ENCODE peak calls at places on chromosomes 11 and 22, in nine cellular contexts. Y is PC-9, A is Peyer's patch, J is gastrocnemius medialis, E is hepatocyte, Z is heart right ventricle, G is fibroblast of pulmonary artery, O is stomach, X is AG10803. Q is an unnamed sample.

GRCh38 chr11:129787518-129787917 is 28.1 kb upstream of the TMEM45B start:
- DNase-seq in Y (peak), Z (no peak), J (no peak), O (no peak), G (no peak), X (no peak), E (no peak), A (no peak), Q (no peak)

GRCh38 chr11:44752727-44753126 is 26.0 kb downstream of the TSPAN18 start:
- DNase-seq in E (no peak), Y (no peak), G (no peak), Z (no peak), A (no peak), O (no peak), X (peak), J (no peak), Q (no peak)

GRCh38 chr22:39724390-39724789 is 153.8 kb downstream of the CACNA1I start:
- DNase-seq in J (no peak), Y (no peak), G (no peak), E (no peak), A (no peak), O (no peak), X (no peak), Z (no peak), Q (no peak)

GRCh38 chr11:7612661-7613393 is 60.5 kb downstream of the CYB5R2 start:
- DNase-seq in Y (peak), E (peak), X (no peak), G (peak), J (no peak), O (peak), Z (no peak), A (no peak), Q (no peak)

GRCh38 chr11:8327761-8328192 is 64.1 kb upstream of the LMO1 start:
- DNase-seq in E (no peak), J (no peak), A (peak), Y (no peak), X (no peak), Z (no peak), G (no peak), O (no peak), Q (no peak)

GRCh38 chr11:75592699-75593098 is 30.6 kb downstream of the SERPINH1 start:
- DNase-seq in E (no peak), O (no peak), Z (no peak), X (no peak), G (no peak), A (no peak), J (no peak), Y (no peak), Q (no peak)

GRCh38 chr11:1078191-1078601 is 3.5 kb downstream of the MUC2 start:
- DNase-seq in O (no peak), J (no peak), G (no peak), X (no peak), E (no peak), Y (no peak), A (peak), Z (no peak), Q (no peak)

GRCh38 chr11:19800714-19801519 is 88.3 kb downstream of the NAV2 start:
- DNase-seq in E (no peak), A (no peak), Y (peak), O (no peak), G (no peak), J (no peak), Z (no peak), X (peak), Q (no peak)

GRCh38 chr11:69200331-69201047 is 44.8 kb downstream of the SMIM38 start:
- DNase-seq in G (no peak), O (no peak), A (no peak), Y (no peak), E (no peak), Z (peak), J (no peak), X (no peak), Q (no peak)

GRCh38 chr11:128594246-128594645 is 6.9 kb upstream of the ETS1 start:
- DNase-seq in Z (no peak), J (no peak), X (peak), A (no peak), Y (no peak), E (no peak), G (no peak), O (no peak), Q (no peak)

GRCh38 chr11:93100211-93100610 is 97.6 kb downstream of the SLC36A4 start:
- DNase-seq in Z (no peak), A (no peak), Y (no peak), J (no peak), G (no peak), E (no peak), O (no peak), X (peak), Q (no peak)

GRCh38 chr22:50399751-50400331 is 56.7 kb downstream of the PPP6R2 start:
- DNase-seq in Y (no peak), J (peak), Z (peak), A (peak), X (peak), O (peak), E (peak), G (peak), Q (no peak)

GRCh38 chr11:128472128-128473110 is 114.9 kb downstream of the ETS1 start:
- DNase-seq in X (no peak), Y (no peak), J (no peak), G (peak), E (no peak), Z (no peak), A (no peak), O (no peak), Q (no peak)

GRCh38 chr22:39212721-39213376 is 31.9 kb downstream of the PDGFB start:
- DNase-seq in Y (peak), E (no peak), Z (no peak), G (peak), O (no peak), A (peak), X (no peak), J (no peak), Q (no peak)

GRCh38 chr11:19931141-19931767 is 218.6 kb downstream of the NAV2 start:
- DNase-seq in A (no peak), E (peak), X (peak), G (peak), J (no peak), Z (no peak), O (no peak), Y (no peak), Q (no peak)

GRCh38 chr11:59212222-59212621 is 505 bp downstream of the MPEG1 start:
- DNase-seq in A (no peak), O (no peak), J (no peak), Y (no peak), X (no peak), Z (no peak), E (no peak), G (no peak), Q (no peak)

GRCh38 chr22:37476389-37477329 is 9.5 kb downstream of the MFNG start:
- DNase-seq in O (no peak), Y (no peak), G (no peak), Z (no peak), E (no peak), X (no peak), J (no peak), A (no peak), Q (no peak)

GRCh38 chr11:99020324-99021225 is at the start of gene CNTN5:
- DNase-seq in E (peak), J (peak), O (no peak), Z (peak), Y (no peak), A (peak), X (no peak), G (peak), Q (no peak)

GRCh38 chr11:27977031-27977430 is 130.9 kb downstream of the KIF18A start:
- DNase-seq in O (no peak), A (no peak), J (no peak), G (no peak), Y (no peak), E (no peak), Z (no peak), X (peak), Q (no peak)

DNA sequence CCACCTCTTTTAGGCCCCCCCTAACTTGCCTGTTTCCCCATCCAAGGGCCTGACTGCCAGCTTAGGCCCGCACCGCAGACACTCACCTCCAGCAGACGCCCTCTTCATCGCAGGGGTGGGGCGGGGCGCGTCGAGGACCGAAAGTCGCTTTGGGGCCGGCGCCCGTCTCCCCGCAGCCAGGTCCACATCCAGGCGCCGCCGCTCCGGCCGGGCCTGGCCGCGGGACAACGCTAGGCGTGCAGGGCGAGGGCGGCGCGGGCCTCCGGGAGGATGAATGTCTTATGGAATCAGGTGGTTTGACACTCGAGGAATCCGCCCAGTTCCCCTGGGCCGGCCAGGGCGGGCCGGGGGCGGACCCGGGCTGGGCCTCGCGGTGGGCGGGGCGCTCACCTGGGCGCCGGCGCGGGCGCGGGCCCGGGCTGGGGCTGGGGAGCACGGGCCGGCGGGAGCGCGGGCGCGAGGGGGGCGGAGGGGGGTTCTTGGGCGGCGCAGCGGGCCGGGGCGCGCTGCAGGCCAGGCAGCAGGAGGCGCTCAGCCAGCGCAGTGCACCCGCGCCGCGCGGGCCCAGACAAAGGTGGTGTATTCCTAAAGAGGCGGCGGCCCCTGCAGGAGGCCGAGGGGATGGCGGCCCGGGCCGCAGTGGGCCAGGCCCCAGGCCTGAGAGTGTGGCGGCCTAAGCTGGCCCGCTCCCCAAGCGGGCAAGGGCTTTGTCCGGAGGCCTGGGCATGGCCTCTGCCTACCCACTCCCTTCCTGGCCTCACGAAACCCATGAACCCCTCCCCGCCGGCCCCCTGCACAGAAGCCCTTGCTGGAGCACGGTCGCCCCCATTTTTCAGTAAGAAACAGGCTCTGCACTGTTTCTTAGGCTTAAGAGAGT is 177.6 kb downstream of the IGLL1 start:
- DNase-seq in E (peak), O (peak), A (peak), Z (peak), Y (no peak), X (peak), J (no peak), G (peak), Q (peak)
- H3K4me3 ChIP-seq in E (peak), O (peak), A (peak), Z (peak), Y (no peak), X (no peak), J (peak), G (no peak), Q (peak)

GRCh38 chr11:72330131-72330727 is 86.3 kb upstream of the PHOX2A start:
- DNase-seq in Y (no peak), X (no peak), E (no peak), G (no peak), O (no peak), A (no peak), Z (no peak), J (peak), Q (no peak)

GRCh38 chr11:72336163-72336562 is 92.2 kb upstream of the PHOX2A start:
- DNase-seq in A (no peak), O (no peak), Y (no peak), G (no peak), E (no peak), Z (no peak), J (no peak), X (no peak), Q (no peak)

GRCh38 chr11:72334651-72335050 is 90.7 kb upstream of the PHOX2A start:
- DNase-seq in O (no peak), G (no peak), Y (no peak), E (no peak), J (no peak), X (no peak), A (no peak), Z (no peak), Q (no peak)

GRCh38 chr11:72331761-72332160 is 87.8 kb upstream of the PHOX2A start:
- DNase-seq in X (no peak), Z (no peak), J (no peak), A (no peak), O (no peak), E (no peak), Y (no peak), G (no peak), Q (no peak)

DNA sequence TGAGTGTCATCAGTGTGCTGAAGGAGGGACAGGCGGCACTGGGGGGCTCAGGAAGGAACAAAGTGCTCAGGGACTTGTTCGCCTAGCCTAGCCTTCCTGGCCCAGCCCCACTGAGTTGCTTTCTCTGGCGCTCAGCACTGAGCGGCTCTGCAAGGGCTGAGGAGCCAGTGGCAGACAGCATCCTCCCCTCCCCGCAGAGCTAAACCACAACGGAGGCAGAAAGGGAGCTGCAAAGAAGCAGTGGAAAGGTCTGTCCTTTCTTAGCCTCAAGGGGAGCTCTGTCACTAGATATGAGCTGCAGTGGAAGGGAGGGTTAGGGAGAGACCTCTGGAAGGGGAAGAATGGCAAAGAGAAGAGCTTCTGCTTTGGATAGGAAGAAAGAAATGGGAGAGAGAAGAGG is 89.7 kb upstream of the PHOX2A start:
- DNase-seq in Y (no peak), G (peak), O (no peak), A (no peak), E (peak), X (no peak), Z (no peak), J (no peak), Q (no peak)
- TF ChIP-seq CTCF in Y (no peak), G (no peak), O (no peak), A (no peak), E (no peak), X (no peak), Z (no peak), J (no peak), Q (no peak)

GRCh38 chr11:48024635-48025071 is 44.3 kb downstream of the PTPRJ start:
- DNase-seq in O (no peak), J (no peak), G (no peak), E (no peak), A (no peak), X (no peak), Z (no peak), Y (peak), Q (no peak)
- H3K4me3 ChIP-seq in O (no peak), J (no peak), G (no peak), E (no peak), A (no peak), X (no peak), Z (no peak), Y (no peak), Q (no peak)

DNA sequence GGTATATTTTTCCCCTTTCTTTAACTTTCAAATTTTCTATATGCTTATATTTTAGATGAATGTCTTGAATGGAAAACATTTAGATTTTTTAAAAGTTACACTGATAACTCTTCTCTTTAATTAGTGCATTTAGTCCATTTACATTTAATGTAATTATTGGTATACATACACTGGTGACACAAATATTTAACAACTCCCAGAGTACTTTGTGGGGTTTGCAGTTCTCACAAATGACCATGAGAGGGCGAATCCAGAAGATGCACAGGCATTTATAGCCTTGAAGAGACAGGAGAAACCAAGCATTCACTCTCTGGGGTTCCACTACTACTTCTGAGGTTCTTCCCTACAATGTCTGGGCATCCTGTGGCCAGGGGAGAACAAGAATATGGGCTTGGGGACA is 125.1 kb downstream of the TIMP3 start:
- DNase-seq in A (no peak), E (peak), J (no peak), G (peak), X (peak), Z (no peak), Y (peak), O (no peak), Q (no peak)
- TF ChIP-seq CTCF in A (peak), E (peak), J (peak), G (peak), X (peak), Z (peak), Y (peak), O (no peak), Q (peak)

GRCh38 chr11:35618497-35619029 is 303 bp downstream of the FJX1 start:
- DNase-seq in G (peak), X (no peak), Y (peak), J (no peak), E (peak), A (peak), O (no peak), Z (peak), Q (no peak)
- H3K4me3 ChIP-seq in G (peak), X (peak), Y (peak), J (peak), E (peak), A (peak), O (peak), Z (peak), Q (peak)

DNA sequence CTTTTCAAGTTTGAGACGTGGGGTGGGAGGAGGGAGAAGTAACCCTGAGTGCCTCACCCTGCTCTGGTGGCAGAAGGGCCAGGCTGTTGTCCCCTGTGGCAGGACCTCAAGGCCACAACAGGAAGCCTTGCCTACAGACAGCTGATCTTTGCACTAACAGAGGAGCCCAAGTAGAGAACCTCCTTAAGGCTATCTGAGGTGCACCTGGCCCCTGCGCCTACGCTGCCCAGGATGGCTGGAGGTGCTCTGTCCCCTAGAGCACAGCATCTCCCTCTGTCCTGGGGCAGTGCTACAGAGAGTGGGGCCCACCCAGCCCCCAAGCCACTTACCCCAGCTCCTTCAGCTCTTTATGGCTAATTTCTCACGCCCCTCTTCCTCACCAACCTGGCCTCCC is 27.0 kb downstream of the MYO7A start:
- DNase-seq in J (no peak), E (no peak), G (no peak), Y (no peak), O (no peak), Z (no peak), X (no peak), A (no peak), Q (no peak)
- TF ChIP-seq CTCF in J (no peak), E (no peak), G (no peak), Y (no peak), O (no peak), Z (no peak), X (no peak), A (no peak), Q (no peak)